ENCODE peak calls at places on chromosomes 1 and 21, in nine cellular contexts. Y is left ventricle myocardium inferior, F is prostate gland, H is endothelial cell of umbilical vein, O is cardiac muscle cell, B is pancreas, V is IMR-90, R is heart left ventricle, K is transverse colon. X is an unnamed sample.

GRCh38 chr1:159774465-159774864 is 6.3 kb upstream of the DUSP23 start:
- DNase-seq in Y (no peak), F (no peak), H (peak; percentile 51), O (no peak), B (no peak), V (no peak), R (no peak), K (no peak), X (no peak)

GRCh38 chr1:222167111-222167510 is 380.8 kb downstream of the HHIPL2 start:
- DNase-seq in Y (peak; percentile 22), F (peak; percentile 20), H (no peak), O (peak; percentile 60), B (no peak), V (peak; percentile 94), R (no peak), K (peak; percentile 24), X (no peak)

GRCh38 chr1:221829327-221830011 is 87.6 kb upstream of the DUSP10 start:
- DNase-seq in Y (no peak), F (no peak), H (peak; percentile 93), O (peak; percentile 75), B (no peak), V (peak; percentile 97), R (no peak), K (no peak), X (no peak)

GRCh38 chr1:218164111-218164929 is 120.8 kb upstream of the RRP15 start:
- DNase-seq in Y (peak; percentile 28), F (peak; percentile 50), H (peak; percentile 29), O (peak; percentile 38), B (peak; percentile 75), V (peak; percentile 12), R (peak; percentile 71), K (peak; percentile 37), X (peak; percentile 66)

GRCh38 chr1:219659682-219660081 is 46.8 kb upstream of the ZC3H11B start:
- DNase-seq in Y (no peak), F (no peak), H (no peak), O (peak; percentile 44), B (no peak), V (peak; percentile 80), R (no peak), K (no peak), X (no peak)

GRCh38 chr1:40232444-40232843 is 15.3 kb upstream of the TMCO2 start:
- DNase-seq in Y (no peak), F (no peak), H (no peak), O (no peak), B (no peak), V (no peak), R (no peak), K (peak; percentile 13), X (no peak)

GRCh38 chr21:39094087-39094785 is 89.0 kb downstream of the PSMG1 start:
- DNase-seq in Y (no peak), F (no peak), H (no peak), O (no peak), B (no peak), V (no peak), R (no peak), K (no peak), X (no peak)

GRCh38 chr1:229621663-229622062 is 4.3 kb downstream of the TAF5L start:
- DNase-seq in Y (no peak), F (no peak), H (no peak), O (no peak), B (no peak), V (peak; percentile 19), R (no peak), K (no peak), X (no peak)

GRCh38 chr1:111085666-111086065 is 54.2 kb downstream of the DRAM2 start:
- DNase-seq in Y (no peak), F (no peak), H (no peak), O (no peak), B (no peak), V (no peak), R (no peak), K (no peak), X (no peak)

GRCh38 chr1:111084999-111085398 is 54.9 kb downstream of the DRAM2 start:
- DNase-seq in Y (no peak), F (no peak), H (no peak), O (no peak), B (no peak), V (no peak), R (no peak), K (no peak), X (no peak)

DNA sequence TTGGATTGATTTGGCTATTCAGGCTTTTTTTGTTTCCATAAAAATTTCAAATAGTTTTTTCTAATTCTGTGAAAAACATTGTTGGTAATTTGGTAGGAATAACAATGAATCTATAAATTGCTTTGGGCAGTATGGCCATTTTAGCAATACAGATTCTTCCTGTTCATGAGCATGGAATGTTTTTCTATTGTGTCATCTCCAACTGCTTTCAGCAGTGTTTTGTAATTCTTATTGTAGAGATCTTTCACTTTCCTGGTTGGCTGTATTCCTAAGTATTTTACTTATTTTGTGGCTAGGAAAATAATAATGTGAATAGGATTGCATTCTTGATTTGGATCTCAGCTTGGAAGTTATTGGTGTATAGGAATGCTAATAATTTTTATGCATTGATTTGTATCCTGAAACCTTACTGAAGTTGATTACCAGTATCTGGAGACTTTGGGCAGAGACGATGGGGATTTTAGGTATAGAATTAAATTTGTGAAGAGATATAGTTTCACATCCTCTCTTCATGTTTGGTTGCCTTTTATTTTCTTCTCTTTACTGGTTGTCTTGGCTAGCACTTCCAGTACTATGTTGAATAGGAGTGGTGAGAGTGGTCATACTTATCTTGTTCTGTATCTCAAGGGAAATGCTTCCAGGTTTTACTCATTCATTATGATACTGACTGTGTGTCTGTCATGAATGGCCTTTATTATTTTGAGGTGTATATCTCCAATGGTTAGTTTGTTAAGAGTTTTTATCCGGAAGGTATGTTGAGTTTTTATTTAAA is 57.3 kb downstream of the DRAM2 start:
- DNase-seq in Y (no peak), F (no peak), H (no peak), O (peak; percentile 44), B (no peak), V (peak; percentile 71), R (no peak), K (no peak), X (no peak)
- H3K4me1 ChIP-seq in Y (no peaks in the 10 kb centered on the region), F (no peaks in the 10 kb centered on the region), H (no peaks in the 10 kb centered on the region), O (no peaks in the 10 kb centered on the region), B (no peaks in the 10 kb centered on the region), V (no peaks in the 10 kb centered on the region), R (no peaks in the 10 kb centered on the region), K (no peaks in the 10 kb centered on the region), X (no peaks in the 10 kb centered on the region)

GRCh38 chr1:37948160-37948559 is 1.3 kb upstream of the INPP5B start:
- DNase-seq in Y (no peak), F (no peak), H (no peak), O (no peak), B (no peak), V (no peak), R (no peak), K (no peak), X (no peak)

GRCh38 chr1:37948841-37949240 is 2.0 kb upstream of the INPP5B start:
- DNase-seq in Y (no peak), F (no peak), H (no peak), O (no peak), B (no peak), V (no peak), R (no peak), K (no peak), X (no peak)

GRCh38 chr1:37945743-37946702 is 830 bp downstream of the INPP5B start:
- DNase-seq in Y (peak; percentile 50), F (peak; percentile 5), H (peak; percentile 86), O (peak; percentile 98), B (no peak), V (peak; percentile 95), R (peak; percentile 74), K (peak; percentile 47), X (peak; percentile 89)

GRCh38 chr1:37946703-37947360 is at the start of gene INPP5B:
- DNase-seq in Y (peak; percentile 91), F (peak; percentile 35), H (peak; percentile 83), O (peak; percentile 94), B (peak; percentile 93), V (peak; percentile 87), R (peak; percentile 94), K (peak; percentile 92), X (peak; percentile 93)

GRCh38 chr1:37947364-37947763 is 511 bp upstream of the INPP5B start:
- DNase-seq in Y (no peak), F (no peak), H (no peak), O (no peak), B (no peak), V (no peak), R (no peak), K (peak; percentile 67), X (no peak)
- H3K4me3 ChIP-seq in Y (peak overlapping the region; percentile 94), F (no peak overlapping the region), H (no peak overlapping the region), O (no peak overlapping the region), B (peak overlapping the region; percentile 56), V (no peak overlapping the region), R (peak overlapping the region; percentile 91), K (peak overlapping the region; percentile 72), X (peak overlapping the region; percentile 58)

GRCh38 chr1:204950353-204951001 is 79.8 kb downstream of the NFASC start:
- DNase-seq in Y (no peak), F (no peak), H (no peak), O (no peak), B (no peak), V (no peak), R (no peak), K (no peak), X (no peak)
- H3K27ac ChIP-seq in Y (no peak overlapping the region), F (no peak overlapping the region), H (no peak overlapping the region), O (no peak overlapping the region), B (no peak overlapping the region), V (no peak overlapping the region), R (no peak overlapping the region), K (no peak overlapping the region), X (no peak overlapping the region)

GRCh38 chr21:35210093-35210492 is 161.0 kb upstream of the RUNX1 start:
- DNase-seq in Y (no peak), F (no peak), H (no peak), O (no peak), B (no peak), V (no peak), R (no peak), K (no peak), X (no peak)
- H3K4me1 ChIP-seq in Y (peaks cover 31% of the 10 kb centered on the region), F (no peaks in the 10 kb centered on the region), H (peaks cover 21% of the 10 kb centered on the region), O (no peaks in the 10 kb centered on the region), B (peaks cover 3% of the 10 kb centered on the region), V (peaks cover 37% of the 10 kb centered on the region), R (peaks cover 18% of the 10 kb centered on the region), K (peaks cover under 1% of the 10 kb centered on the region), X (peaks cover 4% of the 10 kb centered on the region)

GRCh38 chr1:59328353-59328752 is 31.5 kb downstream of the FGGY start:
- DNase-seq in Y (no peak), F (no peak), H (no peak), O (no peak), B (no peak), V (no peak), R (no peak), K (no peak), X (no peak)
- H3K4me3 ChIP-seq in Y (no peak overlapping the region), F (no peak overlapping the region), H (no peak overlapping the region), O (no peak overlapping the region), B (no peak overlapping the region), V (no peak overlapping the region), R (no peak overlapping the region), K (no peak overlapping the region), X (no peak overlapping the region)

DNA sequence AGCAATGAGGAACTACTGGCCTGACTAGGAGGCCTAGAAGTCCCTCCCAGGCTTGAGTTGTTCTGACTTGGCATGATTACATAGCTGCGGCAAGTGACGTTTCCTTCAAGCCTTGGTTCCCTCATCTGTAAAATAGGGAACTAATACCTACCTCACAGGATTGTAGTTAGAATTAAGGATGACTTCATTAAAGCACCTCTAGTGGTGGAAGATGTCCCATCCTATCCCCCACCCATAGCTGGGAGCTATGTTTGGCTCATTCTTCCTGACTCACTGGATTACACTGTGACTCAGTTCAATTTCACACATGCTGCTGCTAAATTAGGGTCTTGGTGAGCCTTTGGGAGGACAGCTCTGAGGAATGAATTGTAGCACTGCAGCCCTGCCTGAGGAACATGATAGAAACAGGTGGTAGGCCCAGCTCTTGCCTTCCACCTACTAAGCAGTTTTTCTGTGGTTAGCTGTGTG is 6.0 kb upstream of the SHISA4 start:
- DNase-seq in Y (no peak), F (no peak), H (no peak), O (peak; percentile 34), B (no peak), V (peak; percentile 87), R (no peak), K (no peak), X (no peak)
- H3K27ac ChIP-seq in Y (peak overlapping the region; percentile 90), F (no peak overlapping the region), H (no peak overlapping the region), O (peak overlapping the region; percentile 14), B (no peak overlapping the region), V (no peak overlapping the region), R (no peak overlapping the region), K (no peak overlapping the region), X (peak overlapping the region; percentile 97)

X was measured in right cardiac atrium.